ENCODE peak calls at places on chromosomes 12 and 14, in four cellular contexts. Y is fibroblast of lung; M is CD4-positive, alpha-beta memory T cell; G is H7. E is an unnamed sample.

GRCh38 chr14:96117101-96117897 is 78.1 kb downstream of the C14orf132 start:
- DNase-seq in Y (peak; percentile 56), M (no peak), G (no peak), E (no peak)

GRCh38 chr12:66235626-66236281 is 46.7 kb downstream of the IRAK3 start:
- DNase-seq in Y (no peak), M (no peak), G (peak; percentile 39), E (no peak)

GRCh38 chr12:49975370-49975761 is 2.6 kb downstream of the AQP6 start:
- DNase-seq in G (peak; percentile 69), Y (no peak), M (no peak), E (no peak)

GRCh38 chr12:47943492-47944359 is 19.7 kb upstream of the TMEM106C start:
- DNase-seq in Y (no peak), M (no peak), G (no peak), E (no peak)

GRCh38 chr12:124906606-124907261 is 7.7 kb downstream of the UBC start:
- DNase-seq in M (peak; percentile 90), Y (peak; percentile 85), G (peak; percentile 80), E (no peak)

GRCh38 chr14:34981743-34982420 is 910 bp upstream of the SRP54 start:
- DNase-seq in G (peak; percentile 30), M (no peak), Y (peak; percentile 59), E (peak; percentile 11)

GRCh38 chr14:58763210-58763609 is 125.4 kb downstream of the DACT1 start:
- DNase-seq in G (no peak), M (no peak), Y (no peak), E (no peak)

GRCh38 chr12:26928661-26929060 is 9.1 kb downstream of the INTS13 start:
- DNase-seq in G (no peak), M (no peak), Y (no peak), E (no peak)

GRCh38 chr12:124812356-124812755 is 51.3 kb downstream of the SCARB1 start:
- DNase-seq in Y (no peak), G (no peak), M (no peak), E (no peak)

GRCh38 chr14:67186369-67186768 is 2.9 kb upstream of the GARIN2 start:
- DNase-seq in Y (no peak), M (no peak), G (no peak), E (no peak)
- H3K4me3 ChIP-seq in Y (no peak overlapping the region), M (no peak overlapping the region), G (no peak overlapping the region), E (no peak overlapping the region)

GRCh38 chr14:21022686-21023085 is 2.2 kb downstream of the NDRG2 start:
- DNase-seq in G (no peak), M (no peak), Y (no peak), E (no peak)
- H3K4me3 ChIP-seq in G (no peak overlapping the region), M (no peak overlapping the region), Y (no peak overlapping the region), E (no peak overlapping the region)

GRCh38 chr12:45268672-45269406 is 52.9 kb downstream of the ANO6 start:
- DNase-seq in G (peak; percentile 20), Y (peak; percentile 95), M (no peak), E (peak; percentile 78)
- H3K4me3 ChIP-seq in G (no peak overlapping the region), Y (no peak overlapping the region), M (no peak overlapping the region), E (peak overlapping the region; percentile 3)

DNA sequence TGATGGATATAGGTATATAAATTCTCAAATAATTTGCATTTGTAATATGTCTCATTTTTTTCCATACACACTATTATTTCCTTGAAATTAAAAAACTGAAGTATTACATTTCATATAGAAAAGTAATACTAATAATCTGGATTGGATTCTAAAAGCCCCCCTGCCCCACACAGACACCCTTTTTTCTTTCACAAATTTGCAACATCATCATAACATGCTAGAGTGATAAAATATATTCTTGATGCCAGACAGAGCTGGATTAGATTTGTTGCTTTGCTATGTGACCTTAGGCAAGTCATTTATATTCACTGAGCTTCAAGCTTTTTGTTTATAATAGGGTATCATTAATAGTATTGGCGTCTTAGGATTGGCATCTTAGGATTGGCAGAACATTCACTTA is 6.7 kb upstream of the PKP2 start:
- DNase-seq in G (no peak), Y (no peak), M (no peak), E (no peak)
- H3K4me3 ChIP-seq in G (no peak overlapping the region), Y (no peak overlapping the region), M (no peak overlapping the region), E (no peak overlapping the region)

GRCh38 chr12:54010053-54010971 is 1.5 kb downstream of the HOXC8 start:
- DNase-seq in M (no peak), Y (no peak), G (no peak), E (no peak)
- H3K4me3 ChIP-seq in M (no peak overlapping the region), Y (no peak overlapping the region), G (no peak overlapping the region), E (peak overlapping the region; percentile 54)

GRCh38 chr14:104137297-104138097 is 890 bp upstream of the KIF26A start:
- DNase-seq in M (peak; percentile 54), G (peak; percentile 98), Y (peak; percentile 6), E (no peak)
- H3K4me3 ChIP-seq in M (no peak overlapping the region), G (peak overlapping the region; percentile 70), Y (no peak overlapping the region), E (peak overlapping the region; percentile 38)

GRCh38 chr14:23406725-23407355 is 1.2 kb downstream of the MYH6 start:
- DNase-seq in Y (no peak), G (peak; percentile 46), M (no peak), E (no peak)

GRCh38 chr14:23407516-23408306 is at the start of gene MYH6:
- DNase-seq in Y (no peak), G (peak; percentile 30), M (no peak), E (no peak)

GRCh38 chr14:23409475-23409874 is 1.4 kb upstream of the MYH6 start:
- DNase-seq in G (peak; percentile 28), M (no peak), Y (no peak), E (no peak)

GRCh38 chr14:23409966-23410635 is 2.0 kb upstream of the MYH6 start:
- DNase-seq in Y (no peak), M (no peak), G (no peak), E (no peak)

DNA sequence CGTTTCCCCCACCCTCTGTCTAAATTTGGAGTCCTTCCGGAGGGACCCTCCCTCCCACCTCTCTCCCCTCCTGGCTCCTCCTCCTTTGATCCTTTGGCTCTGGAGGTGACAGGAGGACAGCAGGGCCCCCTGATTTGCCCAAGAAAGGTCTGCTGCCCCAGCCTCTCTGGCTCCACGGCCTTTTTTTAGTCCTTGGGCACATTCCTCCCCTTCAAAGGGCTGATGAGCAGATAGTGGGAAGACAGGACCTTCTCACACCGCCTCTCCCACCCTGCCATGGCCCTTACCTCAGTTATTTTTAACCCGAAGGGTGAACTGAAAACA is 196 bp upstream of the MYH6 start:
- DNase-seq in G (peak; percentile 64), M (no peak), Y (no peak), E (no peak)
- H3K4me3 ChIP-seq in G (no peak overlapping the region), M (no peak overlapping the region), Y (no peak overlapping the region), E (no peak overlapping the region)

DNA sequence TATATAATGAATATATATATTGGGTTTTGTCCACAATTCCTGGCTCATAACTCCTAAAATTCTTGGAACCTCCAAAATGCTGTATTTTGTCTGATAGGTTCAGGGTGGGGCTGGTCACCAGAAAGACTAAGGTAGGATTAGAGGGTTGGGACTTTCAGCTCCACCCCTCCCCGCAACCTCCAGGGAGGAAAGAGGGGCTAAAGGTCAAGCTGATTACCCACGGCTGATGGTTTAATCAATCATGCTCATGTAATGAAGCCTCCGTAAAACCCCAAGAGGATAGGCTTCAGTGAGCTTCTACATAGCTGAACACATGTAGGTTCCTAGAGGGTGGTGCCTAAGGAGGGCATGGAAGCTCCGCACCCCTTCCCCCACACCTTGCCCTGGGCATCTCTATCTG is 60.0 kb downstream of the DGLUCY start:
- DNase-seq in M (no peak), Y (no peak), G (no peak), E (no peak)
- H3K4me3 ChIP-seq in M (no peak overlapping the region), Y (no peak overlapping the region), G (no peak overlapping the region), E (no peak overlapping the region)

GRCh38 chr14:74514471-74514932 is 20.9 kb downstream of the ISCA2 start:
- DNase-seq in Y (peak; percentile 95), M (no peak), G (peak; percentile 48), E (peak; percentile 61)
- H3K4me3 ChIP-seq in Y (no peak overlapping the region), M (no peak overlapping the region), G (no peak overlapping the region), E (peak overlapping the region; percentile 13)

E was measured in skeletal muscle cell.